ENCODE peak calls at places on chromosome 20, in six cellular contexts. One of them, this sample, is unnamed. For H3K27me3 and H3K9me3, the result is how much of the 10 kb centered on the place peaks cover.

GRCh38 chr20:41273445-41273844 is 44.1 kb downstream of the ZHX3 start:
- DNase-seq in stomach: no peak
- DNase-seq in HCT116: no peak
- DNase-seq in sigmoid colon: no peak
- DNase-seq in transverse colon: no peak
- DNase-seq in breast epithelium: no peak
- DNase-seq in this sample: no peak

GRCh38 chr20:8406394-8406793 is 274.3 kb downstream of the PLCB1 start:
- DNase-seq in stomach: no peak
- DNase-seq in HCT116: no peak
- DNase-seq in sigmoid colon: no peak
- DNase-seq in transverse colon: no peak
- DNase-seq in breast epithelium: no peak
- DNase-seq in this sample: no peak

GRCh38 chr20:19143890-19144289 is 68.6 kb upstream of the SLC24A3 start:
- DNase-seq in stomach: no peak
- DNase-seq in HCT116: no peak
- DNase-seq in sigmoid colon: no peak
- DNase-seq in transverse colon: no peak
- DNase-seq in breast epithelium: no peak
- DNase-seq in this sample: no peak

GRCh38 chr20:33434434-33434833 is 9.1 kb downstream of the SNTA1 start:
- DNase-seq in stomach: no peak
- DNase-seq in HCT116: no peak
- DNase-seq in sigmoid colon: no peak
- DNase-seq in transverse colon: no peak
- DNase-seq in breast epithelium: no peak
- DNase-seq in this sample: no peak

GRCh38 chr20:1820137-1821074 is 74.8 kb upstream of the SIRPA start:
- DNase-seq in stomach: no peak
- DNase-seq in HCT116: no peak
- DNase-seq in sigmoid colon: no peak
- DNase-seq in transverse colon: no peak
- DNase-seq in breast epithelium: no peak
- DNase-seq in this sample: no peak

GRCh38 chr20:36274248-36274841 is 31.8 kb upstream of the DLGAP4 start:
- DNase-seq in stomach: no peak
- DNase-seq in HCT116: no peak
- DNase-seq in sigmoid colon: peak
- DNase-seq in transverse colon: no peak
- DNase-seq in breast epithelium: no peak
- DNase-seq in this sample: no peak

GRCh38 chr20:46031701-46032254 is 2.8 kb downstream of the SLC12A5 start:
- DNase-seq in stomach: peak
- DNase-seq in HCT116: no peak
- DNase-seq in sigmoid colon: no peak
- DNase-seq in transverse colon: no peak
- DNase-seq in breast epithelium: no peak
- DNase-seq in this sample: no peak

GRCh38 chr20:44678247-44678646 is 26.7 kb upstream of the ADA start:
- DNase-seq in stomach: no peak
- DNase-seq in HCT116: no peak
- DNase-seq in sigmoid colon: no peak
- DNase-seq in transverse colon: no peak
- DNase-seq in breast epithelium: no peak
- DNase-seq in this sample: peak

GRCh38 chr20:36399969-36400545 is 93.9 kb downstream of the DLGAP4 start:
- DNase-seq in stomach: no peak
- DNase-seq in HCT116: no peak
- DNase-seq in sigmoid colon: no peak
- DNase-seq in transverse colon: no peak
- DNase-seq in breast epithelium: no peak
- DNase-seq in this sample: no peak

GRCh38 chr20:45104786-45105185 is 3.9 kb upstream of the KCNS1 start:
- DNase-seq in stomach: no peak
- DNase-seq in HCT116: no peak
- DNase-seq in sigmoid colon: no peak
- DNase-seq in transverse colon: no peak
- DNase-seq in breast epithelium: no peak
- DNase-seq in this sample: no peak

GRCh38 chr20:775679-776135 is 7.4 kb upstream of the SLC52A3 start:
- DNase-seq in stomach: peak
- DNase-seq in HCT116: peak
- DNase-seq in sigmoid colon: no peak
- DNase-seq in transverse colon: peak
- DNase-seq in breast epithelium: no peak
- DNase-seq in this sample: peak

GRCh38 chr20:48807051-48807450 is 20.7 kb downstream of the PREX1 start:
- DNase-seq in stomach: no peak
- DNase-seq in HCT116: no peak
- DNase-seq in sigmoid colon: no peak
- DNase-seq in transverse colon: no peak
- DNase-seq in breast epithelium: no peak
- DNase-seq in this sample: no peak

GRCh38 chr20:48807586-48808381 is 20.0 kb downstream of the PREX1 start:
- DNase-seq in stomach: no peak
- DNase-seq in HCT116: no peak
- DNase-seq in sigmoid colon: no peak
- DNase-seq in transverse colon: no peak
- DNase-seq in breast epithelium: no peak
- DNase-seq in this sample: no peak

GRCh38 chr20:48805286-48805685 is 22.5 kb downstream of the PREX1 start:
- DNase-seq in stomach: no peak
- DNase-seq in HCT116: no peak
- DNase-seq in sigmoid colon: no peak
- DNase-seq in transverse colon: no peak
- DNase-seq in breast epithelium: no peak
- DNase-seq in this sample: no peak

GRCh38 chr20:48809672-48810071 is 18.1 kb downstream of the PREX1 start:
- DNase-seq in stomach: no peak
- DNase-seq in HCT116: no peak
- DNase-seq in sigmoid colon: no peak
- DNase-seq in transverse colon: no peak
- DNase-seq in breast epithelium: no peak
- DNase-seq in this sample: no peak

DNA sequence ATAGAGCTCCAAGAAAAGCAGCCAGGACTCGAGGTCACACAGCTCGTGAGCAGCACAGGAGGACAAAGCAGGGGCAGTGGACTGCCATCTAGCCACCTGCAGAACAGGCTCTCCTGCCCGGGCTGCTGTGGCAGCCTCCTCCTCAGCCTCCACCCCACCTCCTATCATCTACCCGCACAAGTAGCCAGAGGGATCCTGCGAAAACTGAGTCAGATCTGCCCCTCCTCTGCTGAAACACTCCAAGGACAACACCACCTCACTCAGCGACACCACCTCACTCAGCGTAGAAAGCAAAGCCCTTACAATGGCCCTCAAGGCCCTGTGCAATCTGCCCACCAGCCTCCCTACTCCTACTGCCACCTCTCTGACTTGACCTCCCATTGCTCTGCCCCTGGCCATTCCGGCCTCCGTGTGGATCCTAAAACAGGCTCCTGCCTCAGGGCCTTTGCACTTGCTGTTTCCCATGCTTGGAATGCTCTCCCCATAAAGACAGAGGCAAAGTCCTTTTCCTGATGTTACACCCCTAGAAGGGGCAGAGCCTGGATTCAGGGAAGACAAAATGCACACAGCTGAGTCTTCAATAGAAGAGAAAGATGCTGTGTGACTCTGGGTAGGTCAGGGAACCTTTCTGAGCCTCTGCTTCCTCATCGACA is 19.3 kb downstream of the PREX1 start:
- DNase-seq in stomach: no peak
- DNase-seq in HCT116: no peak
- DNase-seq in sigmoid colon: no peak
- DNase-seq in transverse colon: no peak
- DNase-seq in breast epithelium: no peak
- DNase-seq in this sample: no peak
- H3K27me3 ChIP-seq in stomach: under half
- H3K27me3 ChIP-seq in HCT116: under half
- H3K27me3 ChIP-seq in sigmoid colon: under half
- H3K27me3 ChIP-seq in transverse colon: under half
- H3K27me3 ChIP-seq in breast epithelium: under half
- H3K27me3 ChIP-seq in this sample: under half

GRCh38 chr20:32191422-32191821 is 16.1 kb downstream of the PLAGL2 start:
- DNase-seq in stomach: no peak
- DNase-seq in HCT116: no peak
- DNase-seq in sigmoid colon: no peak
- DNase-seq in transverse colon: no peak
- DNase-seq in breast epithelium: no peak
- DNase-seq in this sample: no peak

GRCh38 chr20:32192698-32193097 is 14.8 kb downstream of the PLAGL2 start:
- DNase-seq in stomach: no peak
- DNase-seq in HCT116: no peak
- DNase-seq in sigmoid colon: no peak
- DNase-seq in transverse colon: no peak
- DNase-seq in breast epithelium: no peak
- DNase-seq in this sample: no peak

GRCh38 chr20:32189691-32190607 is 17.6 kb downstream of the PLAGL2 start:
- DNase-seq in stomach: peak
- DNase-seq in HCT116: no peak
- DNase-seq in sigmoid colon: peak
- DNase-seq in transverse colon: peak
- DNase-seq in breast epithelium: peak
- DNase-seq in this sample: peak

GRCh38 chr20:32190608-32191415 is 16.7 kb downstream of the PLAGL2 start:
- DNase-seq in stomach: no peak
- DNase-seq in HCT116: no peak
- DNase-seq in sigmoid colon: no peak
- DNase-seq in transverse colon: no peak
- DNase-seq in breast epithelium: no peak
- DNase-seq in this sample: no peak

GRCh38 chr20:32191873-32192272 is 15.7 kb downstream of the PLAGL2 start:
- DNase-seq in stomach: no peak
- DNase-seq in HCT116: no peak
- DNase-seq in sigmoid colon: no peak
- DNase-seq in transverse colon: no peak
- DNase-seq in breast epithelium: no peak
- DNase-seq in this sample: no peak
- TF ChIP-seq POLR2AphosphoS5 in stomach: no peak
- TF ChIP-seq POLR2AphosphoS5 in HCT116: no peak
- TF ChIP-seq POLR2AphosphoS5 in sigmoid colon: no peak
- TF ChIP-seq POLR2AphosphoS5 in transverse colon: no peak
- TF ChIP-seq POLR2AphosphoS5 in breast epithelium: no peak
- TF ChIP-seq POLR2AphosphoS5 in this sample: no peak

DNA sequence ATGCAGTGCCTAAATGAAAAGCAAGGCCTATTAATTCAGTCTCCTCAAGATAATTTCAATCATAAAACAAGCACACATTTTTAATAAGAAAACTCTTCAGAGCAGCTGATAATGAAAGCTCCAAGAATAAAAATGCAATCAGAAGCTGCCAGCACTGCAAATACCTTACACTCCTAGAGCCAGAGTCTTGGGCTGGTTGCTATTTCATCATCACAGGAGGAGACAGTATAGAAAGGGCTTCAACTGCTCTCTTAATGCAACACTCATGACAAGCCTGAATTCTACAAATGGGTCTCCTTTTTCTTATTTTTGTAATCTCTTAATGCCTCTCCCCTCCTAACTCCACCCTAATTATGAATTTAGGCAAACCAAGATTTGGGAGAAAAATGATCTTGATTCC is 11.2 kb upstream of the MC3R start:
- DNase-seq in stomach: no peak
- DNase-seq in HCT116: no peak
- DNase-seq in sigmoid colon: no peak
- DNase-seq in transverse colon: no peak
- DNase-seq in breast epithelium: no peak
- DNase-seq in this sample: no peak
- H3K9me3 ChIP-seq in stomach: under half
- H3K9me3 ChIP-seq in HCT116: under half
- H3K9me3 ChIP-seq in sigmoid colon: under half
- H3K9me3 ChIP-seq in transverse colon: under half
- H3K9me3 ChIP-seq in breast epithelium: under half
- H3K9me3 ChIP-seq in this sample: under half

GRCh38 chr20:38317422-38317821 is 13.5 kb downstream of the BPI start:
- DNase-seq in stomach: no peak
- DNase-seq in HCT116: no peak
- DNase-seq in sigmoid colon: no peak
- DNase-seq in transverse colon: no peak
- DNase-seq in breast epithelium: no peak
- DNase-seq in this sample: no peak
- H3K27me3 ChIP-seq in stomach: under half
- H3K27me3 ChIP-seq in HCT116: under half
- H3K27me3 ChIP-seq in sigmoid colon: under half
- H3K27me3 ChIP-seq in transverse colon: under half
- H3K27me3 ChIP-seq in breast epithelium: under half
- H3K27me3 ChIP-seq in this sample: under half

GRCh38 chr20:47735412-47736400 is 49.6 kb downstream of the SULF2 start:
- DNase-seq in stomach: peak
- DNase-seq in HCT116: no peak
- DNase-seq in sigmoid colon: no peak
- DNase-seq in transverse colon: no peak
- DNase-seq in breast epithelium: no peak
- DNase-seq in this sample: no peak
- TF ChIP-seq POLR2AphosphoS5 in stomach: peak
- TF ChIP-seq POLR2AphosphoS5 in HCT116: no peak
- TF ChIP-seq POLR2AphosphoS5 in sigmoid colon: no peak
- TF ChIP-seq POLR2AphosphoS5 in transverse colon: no peak
- TF ChIP-seq POLR2AphosphoS5 in breast epithelium: no peak
- TF ChIP-seq POLR2AphosphoS5 in this sample: no peak

GRCh38 chr20:29742699-29743100 is 1514.8 kb upstream of the DEFB115 start:
- DNase-seq in stomach: no peak
- DNase-seq in HCT116: no peak
- DNase-seq in sigmoid colon: no peak
- DNase-seq in transverse colon: no peak
- DNase-seq in breast epithelium: no peak
- DNase-seq in this sample: no peak

GRCh38 chr20:29741894-29742698 is 1515.4 kb upstream of the DEFB115 start:
- DNase-seq in stomach: no peak
- DNase-seq in HCT116: no peak
- DNase-seq in sigmoid colon: no peak
- DNase-seq in transverse colon: no peak
- DNase-seq in breast epithelium: no peak
- DNase-seq in this sample: no peak

GRCh38 chr20:29740951-29741593 is 1516.4 kb upstream of the DEFB115 start:
- DNase-seq in stomach: peak
- DNase-seq in HCT116: no peak
- DNase-seq in sigmoid colon: no peak
- DNase-seq in transverse colon: no peak
- DNase-seq in breast epithelium: no peak
- DNase-seq in this sample: no peak

GRCh38 chr20:29740601-29740950 is 1516.9 kb upstream of the DEFB115 start:
- DNase-seq in stomach: peak
- DNase-seq in HCT116: no peak
- DNase-seq in sigmoid colon: no peak
- DNase-seq in transverse colon: no peak
- DNase-seq in breast epithelium: no peak
- DNase-seq in this sample: no peak

GRCh38 chr20:29741594-29741893 is 1515.9 kb upstream of the DEFB115 start:
- DNase-seq in stomach: peak
- DNase-seq in HCT116: no peak
- DNase-seq in sigmoid colon: no peak
- DNase-seq in transverse colon: no peak
- DNase-seq in breast epithelium: no peak
- DNase-seq in this sample: no peak
- H3K9me3 ChIP-seq in stomach: under half
- H3K9me3 ChIP-seq in HCT116: under half
- H3K9me3 ChIP-seq in sigmoid colon: under half
- H3K9me3 ChIP-seq in transverse colon: under half
- H3K9me3 ChIP-seq in breast epithelium: half or more
- H3K9me3 ChIP-seq in this sample: under half

This sample was measured in prostate gland.